ENCODE peak calls at places on chromosomes 3 and 15, in six cellular contexts. N is NCI-H82, M is hypothalamus, K is HFFc6, B is activated gamma-delta T cell treated with Interleukin-2 at 50 U/mL for 16 hours, I is nephron progenitor cell. H is an unnamed sample.
A peak's percentile ranks its signal among the peaks of the same experiment; 100 is the strongest.

GRCh38 chr3:55296035-55296434 is 191.1 kb downstream of the WNT5A start:
- DNase-seq in N (no peak), M (no peak), K (peak; percentile 63), B (no peak), I (no peak), H (no peak)

GRCh38 chr3:187565701-187566100 is 104.5 kb downstream of the SST start:
- DNase-seq in N (no peak), M (no peak), K (no peak), B (no peak), I (no peak), H (no peak)

GRCh38 chr3:67437090-67437489 is 217.3 kb downstream of the SUCLG2 start:
- DNase-seq in N (no peak), M (no peak), K (peak; percentile 44), B (no peak), I (no peak), H (no peak)

GRCh38 chr15:55106155-55106554 is 90.6 kb downstream of the RSL24D1 start:
- DNase-seq in N (no peak), M (no peak), K (no peak), B (no peak), I (no peak), H (no peak)

GRCh38 chr3:59127071-59127470 is 77.2 kb upstream of the CFAP20DC start:
- DNase-seq in N (no peak), M (no peak), K (peak; percentile 71), B (no peak), I (no peak), H (no peak)

GRCh38 chr3:53068176-53068575 is 22.3 kb upstream of the SFMBT1 start:
- DNase-seq in N (no peak), M (no peak), K (no peak), B (no peak), I (no peak), H (no peak)

GRCh38 chr3:71998995-71999673 is 214.2 kb upstream of the PROK2 start:
- DNase-seq in N (no peak), M (no peak), K (peak; percentile 96), B (no peak), I (no peak), H (no peak)

GRCh38 chr3:129543999-129544398 is 1.0 kb downstream of the H1-8 start:
- DNase-seq in N (no peak), M (no peak), K (no peak), B (no peak), I (no peak), H (no peak)

GRCh38 chr3:194450341-194450740 is 36.5 kb downstream of the ATP13A3 start:
- DNase-seq in N (no peak), M (no peak), K (no peak), B (no peak), I (no peak), H (no peak)

GRCh38 chr15:62850791-62851291 is 191.7 kb upstream of the TPM1 start:
- DNase-seq in N (no peak), M (no peak), K (peak; percentile 46), B (no peak), I (peak; percentile 20), H (no peak)

GRCh38 chr3:130529816-130530215 is 12.8 kb downstream of the COL6A6 start:
- DNase-seq in N (no peak), M (no peak), K (no peak), B (no peak), I (no peak), H (no peak)

GRCh38 chr15:85019815-85020590 is 38.3 kb downstream of the PDE8A start:
- DNase-seq in N (no peak), M (no peak), K (no peak), B (no peak), I (no peak), H (peak; percentile 45)

GRCh38 chr3:5123937-5124336 is 1.8 kb downstream of the ARL8B start:
- DNase-seq in N (peak; percentile 7), M (no peak), K (no peak), B (no peak), I (no peak), H (no peak)

GRCh38 chr3:9901967-9902366 is 681 bp upstream of the IL17RE start:
- DNase-seq in N (no peak), M (no peak), K (no peak), B (no peak), I (no peak), H (no peak)

GRCh38 chr3:126081618-126082333 is 2.1 kb downstream of the SLC41A3 start:
- DNase-seq in N (peak; percentile 53), M (no peak), K (peak; percentile 68), B (no peak), I (no peak), H (peak; percentile 29)

GRCh38 chr3:52240059-52240885 is 1.3 kb upstream of the TWF2 start:
- DNase-seq in N (peak; percentile 99), M (peak; percentile 58), K (peak; percentile 87), B (no peak), I (no peak), H (no peak)

GRCh38 chr3:110579841-110580550 is 491.6 kb upstream of the NECTIN3 start:
- DNase-seq in N (no peak), M (no peak), K (peak; percentile 46), B (no peak), I (no peak), H (no peak)

GRCh38 chr3:120908030-120908802 is at the start of gene STXBP5L:
- DNase-seq in N (peak; percentile 100), M (peak; percentile 75), K (peak; percentile 34), B (no peak), I (peak; percentile 98), H (peak; percentile 91)

GRCh38 chr15:98954411-98954810 is 53.2 kb downstream of the PGPEP1L start:
- DNase-seq in N (no peak), M (peak; percentile 71), K (peak; percentile 62), B (no peak), I (no peak), H (no peak)

GRCh38 chr3:52200981-52201679 is 3.2 kb downstream of the ALAS1 start:
- DNase-seq in N (no peak), M (no peak), K (no peak), B (no peak), I (no peak), H (no peak)

GRCh38 chr15:74680461-74680860 is 15.4 kb downstream of the EDC3 start:
- DNase-seq in N (no peak), M (no peak), K (no peak), B (no peak), I (no peak), H (no peak)

GRCh38 chr3:10530241-10530640 is 24.9 kb upstream of the ATP2B2 start:
- DNase-seq in N (no peak), M (no peak), K (no peak), B (no peak), I (no peak), H (no peak)

GRCh38 chr3:72951259-72951722 is 45.3 kb upstream of the PPP4R2 start:
- DNase-seq in N (no peak), M (no peak), K (no peak), B (no peak), I (no peak), H (no peak)

GRCh38 chr15:91853501-91853967 is at the start of gene SLCO3A1:
- DNase-seq in N (peak; percentile 64), M (peak; percentile 79), K (peak; percentile 24), B (peak; percentile 63), I (peak; percentile 84), H (peak; percentile 81)

GRCh38 chr3:183085634-183086390 is 13.5 kb downstream of the MCCC1 start:
- DNase-seq in N (peak; percentile 66), M (no peak), K (peak; percentile 55), B (no peak), I (peak; percentile 31), H (peak; percentile 43)

GRCh38 chr15:65028921-65029735 is at the start of gene MTFMT:
- DNase-seq in N (peak; percentile 92), M (peak; percentile 93), K (peak; percentile 62), B (peak; percentile 95), I (peak; percentile 97), H (peak; percentile 93)

GRCh38 chr3:126706631-126707030 is 2.6 kb downstream of the CHCHD6 start:
- DNase-seq in N (no peak), M (no peak), K (peak; percentile 2), B (no peak), I (no peak), H (no peak)

GRCh38 chr15:25439456-25439836 is 622 bp upstream of the UBE3A start:
- DNase-seq in N (peak; percentile 57), M (peak; percentile 37), K (no peak), B (no peak), I (no peak), H (no peak)

GRCh38 chr3:190175490-190175889 is 54.8 kb upstream of the P3H2 start:
- DNase-seq in N (no peak), M (no peak), K (peak; percentile 28), B (no peak), I (no peak), H (no peak)

GRCh38 chr3:196270499-196270898 is 17.0 kb downstream of the PCYT1A start:
- DNase-seq in N (no peak), M (peak; percentile 16), K (no peak), B (no peak), I (no peak), H (no peak)

GRCh38 chr15:78915341-78916087 is 29.3 kb downstream of the CTSH start:
- DNase-seq in N (no peak), M (no peak), K (no peak), B (no peak), I (no peak), H (no peak)

GRCh38 chr3:193773266-193774183 is 180.5 kb downstream of the OPA1 start:
- DNase-seq in N (no peak), M (no peak), K (no peak), B (no peak), I (no peak), H (no peak)

GRCh38 chr3:36911990-36912804 is 32.7 kb downstream of the TRANK1 start:
- DNase-seq in N (peak; percentile 6), M (no peak), K (peak; percentile 31), B (peak; percentile 29), I (no peak), H (no peak)

H was measured in HAP-1.